ENCODE peak calls at places on chromosomes 13 and 19, in five cellular contexts. B, M, S, O and R are unnamed samples.

GRCh38 chr13:105220886-105221285 is 1314.6 kb downstream of the EFNB2 start:
- DNase-seq in B (no peak), M (no peak), S (no peak), O (no peak), R (no peak)

GRCh38 chr13:49371943-49372636 is 71.8 kb downstream of the CAB39L start:
- DNase-seq in B (no peak), M (no peak), S (no peak), O (no peak), R (no peak)

GRCh38 chr13:56752630-56753029 is 388.1 kb upstream of the PRR20A start:
- DNase-seq in B (no peak), M (no peak), S (no peak), O (no peak), R (no peak)

GRCh38 chr13:50650936-50651638 is 192.4 kb downstream of the DLEU7 start:
- DNase-seq in B (no peak), M (peak; percentile 12), S (no peak), O (no peak), R (no peak)

GRCh38 chr13:85597790-85598500 is 201.3 kb downstream of the SLITRK6 start:
- DNase-seq in B (no peak), M (peak; percentile 40), S (no peak), O (no peak), R (peak; percentile 3)

GRCh38 chr19:3024509-3024869 is 4.6 kb downstream of the TLE2 start:
- DNase-seq in B (no peak), M (no peak), S (no peak), O (no peak), R (no peak)

GRCh38 chr13:87887459-87888123 is 216.4 kb downstream of the SLITRK5 start:
- DNase-seq in B (no peak), M (no peak), S (no peak), O (no peak), R (no peak)

GRCh38 chr19:30359936-30360335 is 12.2 kb upstream of the ZNF536 start:
- DNase-seq in B (no peak), M (no peak), S (no peak), O (no peak), R (no peak)

GRCh38 chr13:52949044-52949443 is 79.6 kb upstream of the OLFM4 start:
- DNase-seq in B (peak; percentile 20), M (no peak), S (no peak), O (no peak), R (no peak)

GRCh38 chr13:60402022-60402421 is 5.0 kb downstream of the TDRD3 start:
- DNase-seq in B (no peak), M (no peak), S (no peak), O (no peak), R (no peak)

GRCh38 chr19:55526216-55527196 is 10.4 kb downstream of the SBK2 start:
- DNase-seq in B (peak; percentile 74), M (peak; percentile 87), S (peak; percentile 78), O (peak; percentile 82), R (no peak)

GRCh38 chr13:37886879-37887278 is 17.3 kb upstream of the TRPC4 start:
- DNase-seq in B (no peak), M (no peak), S (no peak), O (no peak), R (no peak)

GRCh38 chr19:1904385-1905070 is 671 bp upstream of the ADAT3 start:
- DNase-seq in B (peak; percentile 87), M (no peak), S (no peak), O (no peak), R (no peak)

GRCh38 chr19:56189785-56190184 is 7.8 kb downstream of the ZSCAN5B start:
- DNase-seq in B (no peak), M (no peak), S (no peak), O (no peak), R (no peak)

GRCh38 chr19:38443458-38444001 is 10.0 kb downstream of the RYR1 start:
- DNase-seq in B (no peak), M (no peak), S (no peak), O (no peak), R (no peak)

GRCh38 chr13:93775027-93775426 is 548.4 kb downstream of the GPC6 start:
- DNase-seq in B (no peak), M (no peak), S (no peak), O (no peak), R (no peak)

GRCh38 chr13:93776936-93777335 is 550.3 kb downstream of the GPC6 start:
- DNase-seq in B (no peak), M (peak; percentile 57), S (no peak), O (no peak), R (no peak)

GRCh38 chr13:93778548-93778947 is 551.9 kb downstream of the GPC6 start:
- DNase-seq in B (no peak), M (no peak), S (no peak), O (no peak), R (no peak)

GRCh38 chr13:93777504-93777903 is 550.9 kb downstream of the GPC6 start:
- DNase-seq in B (no peak), M (no peak), S (no peak), O (no peak), R (no peak)

DNA sequence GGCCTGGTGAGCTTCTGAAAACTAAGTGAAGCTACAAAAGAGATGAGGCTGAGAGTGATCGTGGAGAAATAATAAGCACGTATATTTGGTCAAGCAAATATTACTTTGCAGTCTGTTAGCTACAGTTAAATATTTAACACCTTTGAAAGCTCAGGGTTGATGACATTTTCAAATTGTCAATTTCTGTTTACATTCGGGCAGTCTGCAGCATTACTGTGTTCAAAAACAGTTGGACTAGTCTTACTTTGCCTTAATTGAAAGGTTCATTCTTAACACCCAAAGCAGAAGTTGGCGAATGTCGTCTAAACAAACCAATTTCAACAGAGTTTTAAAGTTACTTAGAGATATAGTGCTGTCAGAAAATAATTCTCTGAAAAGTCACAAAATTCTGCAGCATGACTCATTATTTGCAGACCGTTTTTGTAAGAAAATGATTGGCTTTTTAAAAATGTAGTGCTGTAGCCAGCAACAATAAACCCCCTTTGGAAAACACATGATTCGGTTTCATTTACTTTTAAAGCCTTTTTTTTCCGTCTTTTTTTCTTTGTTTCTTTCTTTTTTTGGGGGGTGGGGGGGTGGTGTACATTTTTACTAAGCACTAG is 549.0 kb downstream of the GPC6 start:
- DNase-seq in B (no peak), M (peak; percentile 76), S (no peak), O (no peak), R (no peak)
- TF ChIP-seq CTCF in B (no peak), M (no peak), S (no peak), O (no peak), R (no peak)

DNA sequence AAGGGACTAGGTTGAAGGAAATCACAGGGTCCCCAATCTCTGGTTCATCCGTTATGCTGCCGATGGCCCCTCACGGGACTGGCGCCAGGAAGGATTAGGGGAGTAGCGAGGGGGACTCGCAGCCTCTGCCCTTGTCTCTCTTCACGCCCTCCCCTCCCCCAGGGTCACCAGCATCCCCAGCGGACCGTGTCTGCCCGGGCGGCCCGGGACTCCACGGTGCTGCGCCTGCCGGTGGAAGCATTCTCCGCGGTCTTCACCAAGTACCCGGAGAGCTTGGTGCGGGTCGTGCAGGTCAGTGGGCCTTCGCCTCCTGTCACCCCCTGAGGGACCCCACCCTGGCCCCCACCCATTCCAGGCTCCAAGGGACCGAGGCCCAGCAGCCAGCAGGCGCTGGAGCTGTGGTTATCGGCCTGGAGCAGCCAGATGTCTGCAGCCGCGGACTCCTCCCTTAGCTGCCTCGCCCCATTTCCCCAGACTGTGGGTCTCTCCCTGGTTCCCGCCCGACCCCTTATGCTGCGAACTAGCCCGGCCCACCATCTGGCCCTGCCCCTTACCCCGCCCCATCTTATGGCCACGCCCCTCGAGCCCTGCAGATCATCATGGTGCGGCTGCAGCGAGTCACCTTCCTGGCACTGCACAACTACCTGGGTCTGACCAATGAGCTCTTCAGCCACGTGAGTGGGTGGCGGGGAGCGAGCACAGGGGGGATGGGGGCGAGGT is 5.4 kb downstream of the PNPLA6 start:
- DNase-seq in B (no peak), M (peak; percentile 63), S (no peak), O (no peak), R (no peak)
- H3K4me3 ChIP-seq in B (no peak overlapping the region), M (no peak overlapping the region), S (no peak overlapping the region), O (no peak overlapping the region), R (no peak overlapping the region)

DNA sequence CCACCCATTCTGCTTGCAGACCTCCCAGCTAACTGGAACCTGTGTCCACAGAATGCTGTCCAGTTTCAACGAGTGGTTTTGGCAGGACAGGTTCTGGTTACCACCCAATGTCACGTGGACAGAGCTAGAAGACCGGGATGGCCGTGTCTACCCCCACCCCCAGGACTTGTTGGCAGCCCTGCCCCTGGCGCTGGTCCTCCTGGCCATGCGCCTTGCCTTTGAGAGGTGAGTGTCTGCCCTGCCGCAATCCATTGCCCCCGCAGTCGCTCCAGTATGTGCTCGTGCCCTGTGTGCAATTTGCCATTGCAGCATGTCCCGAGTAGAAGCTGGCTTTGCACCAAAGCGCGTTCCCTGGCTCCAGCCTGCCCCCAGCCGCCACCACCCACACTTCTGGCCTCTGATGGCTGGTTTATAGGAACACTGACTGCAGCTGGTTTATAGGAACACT is 41.9 kb downstream of the CERS4 start:
- DNase-seq in B (peak; percentile 85), M (peak; percentile 56), S (peak; percentile 86), O (no peak), R (no peak)
- TF ChIP-seq CTCF in B (no peak), M (peak; percentile 1), S (no peak), O (no peak), R (no peak)

DNA sequence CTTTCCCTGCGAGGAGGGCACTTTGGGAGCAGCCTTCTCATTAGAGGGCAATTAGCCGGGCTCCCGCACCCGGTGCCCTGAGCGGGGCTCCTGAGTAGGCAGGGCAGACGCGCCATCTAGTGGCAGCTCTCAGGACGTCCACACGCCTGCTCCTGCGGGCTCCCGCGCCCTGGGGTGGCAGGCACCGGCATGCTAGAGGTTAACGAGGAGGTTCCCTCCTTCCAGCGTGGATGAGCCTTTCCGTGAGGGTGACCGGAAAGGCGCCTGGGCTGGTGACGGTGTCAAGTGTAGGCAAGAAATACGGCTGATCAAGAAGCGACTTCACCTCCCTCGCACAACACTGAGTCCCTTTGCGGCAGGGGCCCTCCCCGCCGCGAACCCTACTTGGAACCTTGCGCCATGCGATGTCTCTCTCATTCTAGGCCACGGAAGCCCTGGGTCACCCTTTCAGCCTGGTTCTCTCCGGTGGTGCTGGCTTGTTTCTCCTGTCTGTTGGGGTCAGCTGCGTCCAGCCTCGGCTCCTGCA is 67.7 kb downstream of the ALOX5AP start:
- DNase-seq in B (peak; percentile 87), M (peak; percentile 79), S (peak; percentile 90), O (peak; percentile 94), R (peak; percentile 35)
- H3K4me3 ChIP-seq in B (no peak overlapping the region), M (peak overlapping the region; percentile 33), S (peak overlapping the region; percentile 58), O (peak overlapping the region; percentile 78), R (no peak overlapping the region)